ENCODE peak calls at places on chromosomes 13 and 19, in seven cellular contexts. One of them, this sample, is unnamed.

GRCh38 chr13:109119886-109120285 is 490.5 kb downstream of the MYO16 start:
- DNase-seq in CD8-positive, alpha-beta memory T cell: no peak
- DNase-seq in lower lobe of right lung: no peak
- DNase-seq in stimulated activated CD8-positive, alpha-beta memory T cell treated with anti-CD3 and anti-CD28 coated beads, Interleukin-2, amount 100 ng/mL, for 48 hours: no peak
- DNase-seq in H7: no peak
- DNase-seq in OCI-LY7: no peak
- DNase-seq in CD4-positive, alpha-beta T cell: no peak
- DNase-seq in this sample: no peak

GRCh38 chr19:19552811-19553210 is 14.7 kb downstream of the CILP2 start:
- DNase-seq in CD8-positive, alpha-beta memory T cell: no peak
- DNase-seq in lower lobe of right lung: no peak
- DNase-seq in stimulated activated CD8-positive, alpha-beta memory T cell treated with anti-CD3 and anti-CD28 coated beads, Interleukin-2, amount 100 ng/mL, for 48 hours: no peak
- DNase-seq in H7: peak; percentile 95
- DNase-seq in OCI-LY7: peak; percentile 19
- DNase-seq in CD4-positive, alpha-beta T cell: no peak
- DNase-seq in this sample: no peak

GRCh38 chr13:59641758-59642157 is 522.0 kb downstream of the DIAPH3 start:
- DNase-seq in CD8-positive, alpha-beta memory T cell: no peak
- DNase-seq in lower lobe of right lung: no peak
- DNase-seq in stimulated activated CD8-positive, alpha-beta memory T cell treated with anti-CD3 and anti-CD28 coated beads, Interleukin-2, amount 100 ng/mL, for 48 hours: no peak
- DNase-seq in H7: no peak
- DNase-seq in OCI-LY7: no peak
- DNase-seq in CD4-positive, alpha-beta T cell: no peak
- DNase-seq in this sample: no peak

GRCh38 chr19:2117215-2117960 is 20.7 kb downstream of the IZUMO4 start:
- DNase-seq in CD8-positive, alpha-beta memory T cell: no peak
- DNase-seq in lower lobe of right lung: no peak
- DNase-seq in stimulated activated CD8-positive, alpha-beta memory T cell treated with anti-CD3 and anti-CD28 coated beads, Interleukin-2, amount 100 ng/mL, for 48 hours: no peak
- DNase-seq in H7: no peak
- DNase-seq in OCI-LY7: no peak
- DNase-seq in CD4-positive, alpha-beta T cell: no peak
- DNase-seq in this sample: no peak

GRCh38 chr19:2221250-2221831 is 14.8 kb downstream of the PLEKHJ1 start:
- DNase-seq in CD8-positive, alpha-beta memory T cell: no peak
- DNase-seq in lower lobe of right lung: no peak
- DNase-seq in stimulated activated CD8-positive, alpha-beta memory T cell treated with anti-CD3 and anti-CD28 coated beads, Interleukin-2, amount 100 ng/mL, for 48 hours: no peak
- DNase-seq in H7: no peak
- DNase-seq in OCI-LY7: no peak
- DNase-seq in CD4-positive, alpha-beta T cell: no peak
- DNase-seq in this sample: no peak

GRCh38 chr13:71913717-71914116 is 46.7 kb upstream of the DACH1 start:
- DNase-seq in CD8-positive, alpha-beta memory T cell: no peak
- DNase-seq in lower lobe of right lung: no peak
- DNase-seq in stimulated activated CD8-positive, alpha-beta memory T cell treated with anti-CD3 and anti-CD28 coated beads, Interleukin-2, amount 100 ng/mL, for 48 hours: no peak
- DNase-seq in H7: no peak
- DNase-seq in OCI-LY7: no peak
- DNase-seq in CD4-positive, alpha-beta T cell: no peak
- DNase-seq in this sample: no peak

GRCh38 chr13:19782049-19782726 is 557 bp downstream of the PSPC1 start:
- DNase-seq in CD8-positive, alpha-beta memory T cell: peak; percentile 38
- DNase-seq in lower lobe of right lung: peak; percentile 80
- DNase-seq in stimulated activated CD8-positive, alpha-beta memory T cell treated with anti-CD3 and anti-CD28 coated beads, Interleukin-2, amount 100 ng/mL, for 48 hours: peak; percentile 45
- DNase-seq in H7: peak; percentile 66
- DNase-seq in OCI-LY7: peak; percentile 63
- DNase-seq in CD4-positive, alpha-beta T cell: no peak
- DNase-seq in this sample: peak; percentile 20

GRCh38 chr19:50050406-50051223 is 24.8 kb downstream of the ZNF473 start:
- DNase-seq in CD8-positive, alpha-beta memory T cell: peak; percentile 81
- DNase-seq in lower lobe of right lung: peak; percentile 92
- DNase-seq in stimulated activated CD8-positive, alpha-beta memory T cell treated with anti-CD3 and anti-CD28 coated beads, Interleukin-2, amount 100 ng/mL, for 48 hours: peak; percentile 57
- DNase-seq in H7: peak; percentile 93
- DNase-seq in OCI-LY7: peak; percentile 81
- DNase-seq in CD4-positive, alpha-beta T cell: peak; percentile 80
- DNase-seq in this sample: peak; percentile 81

GRCh38 chr13:22243519-22244197 is 572.8 kb downstream of the FGF9 start:
- DNase-seq in CD8-positive, alpha-beta memory T cell: no peak
- DNase-seq in lower lobe of right lung: no peak
- DNase-seq in stimulated activated CD8-positive, alpha-beta memory T cell treated with anti-CD3 and anti-CD28 coated beads, Interleukin-2, amount 100 ng/mL, for 48 hours: no peak
- DNase-seq in H7: no peak
- DNase-seq in OCI-LY7: no peak
- DNase-seq in CD4-positive, alpha-beta T cell: no peak
- DNase-seq in this sample: no peak

GRCh38 chr19:5081441-5082161 is 112.7 kb downstream of the KDM4B start:
- DNase-seq in CD8-positive, alpha-beta memory T cell: no peak
- DNase-seq in lower lobe of right lung: no peak
- DNase-seq in stimulated activated CD8-positive, alpha-beta memory T cell treated with anti-CD3 and anti-CD28 coated beads, Interleukin-2, amount 100 ng/mL, for 48 hours: no peak
- DNase-seq in H7: no peak
- DNase-seq in OCI-LY7: no peak
- DNase-seq in CD4-positive, alpha-beta T cell: no peak
- DNase-seq in this sample: no peak

GRCh38 chr13:69565334-69565733 is 542.3 kb upstream of the ATXN8OS start:
- DNase-seq in CD8-positive, alpha-beta memory T cell: no peak
- DNase-seq in lower lobe of right lung: no peak
- DNase-seq in stimulated activated CD8-positive, alpha-beta memory T cell treated with anti-CD3 and anti-CD28 coated beads, Interleukin-2, amount 100 ng/mL, for 48 hours: no peak
- DNase-seq in H7: peak; percentile 13
- DNase-seq in OCI-LY7: peak; percentile 20
- DNase-seq in CD4-positive, alpha-beta T cell: no peak
- DNase-seq in this sample: no peak

GRCh38 chr19:22140356-22140755 is 56.4 kb downstream of the ZNF676 start:
- DNase-seq in CD8-positive, alpha-beta memory T cell: no peak
- DNase-seq in lower lobe of right lung: no peak
- DNase-seq in stimulated activated CD8-positive, alpha-beta memory T cell treated with anti-CD3 and anti-CD28 coated beads, Interleukin-2, amount 100 ng/mL, for 48 hours: no peak
- DNase-seq in H7: no peak
- DNase-seq in OCI-LY7: no peak
- DNase-seq in CD4-positive, alpha-beta T cell: no peak
- DNase-seq in this sample: no peak